ENCODE peak calls at places on chromosomes 11 and 22, in eight cellular contexts. F is IMR-90, P is Panc1, R is thoracic aorta, V is kidney, J is RWPE2, Y is endodermal cell, N is right lobe of liver. A is an unnamed sample. For H3K4me1, the result is how much of the 10 kb centered on the place peaks cover.

GRCh38 chr11:132456735-132457328 is 1075.5 kb downstream of the OPCML start:
- DNase-seq in Y (peak), P (no peak), F (no peak), N (no peak), V (no peak), J (no peak), R (no peak), A (no peak)

GRCh38 chr11:110711776-110712642 is at the start of gene ARHGAP20:
- DNase-seq in R (peak), F (peak), P (no peak), V (peak), Y (peak), J (no peak), N (peak), A (peak)

GRCh38 chr11:86869966-86870570 is 69.7 kb downstream of the PRSS23 start:
- DNase-seq in N (no peak), J (no peak), V (no peak), R (peak), F (peak), Y (peak), P (peak), A (peak)

GRCh38 chr11:47215366-47215925 is 672 bp downstream of the DDB2 start:
- DNase-seq in N (no peak), R (no peak), P (no peak), F (no peak), V (no peak), J (no peak), Y (no peak), A (no peak)

GRCh38 chr22:30843245-30843644 is 125.3 kb downstream of the MORC2 start:
- DNase-seq in J (no peak), P (no peak), R (no peak), Y (no peak), V (no peak), N (no peak), F (no peak), A (no peak)

GRCh38 chr11:126109941-126110731 is 47.5 kb upstream of the CDON start:
- DNase-seq in Y (no peak), R (peak), P (no peak), V (no peak), N (no peak), J (no peak), F (peak), A (no peak)

GRCh38 chr11:13140873-13141655 is 131.9 kb downstream of the RASSF10 start:
- DNase-seq in Y (no peak), F (peak), V (no peak), N (no peak), J (no peak), R (no peak), P (no peak), A (peak)

GRCh38 chr11:70255717-70256116 is 14.8 kb upstream of the PPFIA1 start:
- DNase-seq in F (no peak), N (no peak), R (no peak), J (no peak), V (peak), P (no peak), Y (no peak), A (no peak)

GRCh38 chr11:121688860-121689614 is 236.3 kb upstream of the SORL1-AS1 start:
- DNase-seq in P (no peak), Y (peak), R (no peak), N (no peak), F (no peak), J (no peak), V (no peak), A (no peak)

GRCh38 chr11:1762537-1763302 is 1.0 kb downstream of the CTSD start:
- DNase-seq in N (peak), Y (no peak), F (no peak), R (no peak), J (no peak), P (no peak), V (peak), A (peak)

GRCh38 chr11:85759915-85760314 is 51.0 kb downstream of the SYTL2 start:
- DNase-seq in F (peak), Y (no peak), P (no peak), R (no peak), V (no peak), J (no peak), N (no peak), A (no peak)

GRCh38 chr11:93054279-93054678 is 84.8 kb downstream of the MTNR1B start:
- DNase-seq in F (peak), J (no peak), Y (no peak), R (no peak), N (no peak), V (no peak), P (no peak), A (no peak)

GRCh38 chr22:23100124-23100801 is 29.9 kb downstream of the GNAZ start:
- DNase-seq in P (no peak), R (no peak), V (no peak), N (no peak), J (no peak), Y (no peak), F (no peak), A (no peak)

GRCh38 chr11:45209904-45210699 is 63.7 kb downstream of the PRDM11 start:
- DNase-seq in F (peak), R (peak), J (no peak), N (peak), V (peak), P (no peak), Y (peak), A (peak)

DNA sequence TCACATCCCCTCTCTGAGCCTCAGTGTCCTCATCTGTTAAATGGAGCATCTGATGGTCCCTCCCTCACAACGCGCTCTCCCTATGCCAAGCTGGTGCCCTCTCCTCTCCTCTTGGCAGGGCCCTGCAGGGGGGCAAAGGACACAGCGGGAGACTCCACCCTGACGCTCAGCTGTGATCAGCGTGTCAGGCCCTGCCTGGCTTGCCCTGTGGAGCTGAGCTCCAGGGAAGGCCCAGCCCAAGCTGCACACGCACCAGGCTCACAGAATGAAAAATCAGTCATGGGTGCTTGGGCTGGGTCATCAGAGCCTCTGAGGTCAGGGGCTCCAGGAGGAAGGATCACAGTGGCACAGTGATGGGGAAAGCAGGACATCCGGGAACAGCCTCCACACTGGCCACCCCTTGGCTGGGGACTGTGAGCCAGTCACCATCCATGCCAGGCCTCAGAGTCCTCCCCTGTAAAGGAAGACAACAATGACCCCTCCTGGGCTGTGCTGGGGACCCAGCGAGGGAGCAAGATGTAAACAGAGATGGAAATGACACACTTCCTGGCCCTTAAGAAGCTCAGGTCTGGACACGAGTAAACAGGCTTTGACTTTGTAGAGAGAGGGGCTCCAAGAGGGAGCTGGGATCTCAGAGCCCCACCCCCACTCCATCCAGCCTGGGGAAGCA is 36.6 kb downstream of the RPL3 start:
- DNase-seq in P (no peak), V (no peak), Y (peak), R (no peak), J (no peak), N (no peak), F (no peak), A (peak)
- H3K4me1 ChIP-seq in P (under half), V (under half), Y (under half), R (under half), J (under half), N (under half), F (under half), A (under half)

GRCh38 chr11:67435727-67436458 is 1.6 kb downstream of the PTPRCAP start:
- DNase-seq in R (no peak), Y (no peak), P (no peak), V (peak), F (no peak), N (no peak), J (no peak), A (no peak)
- H3K4me3 ChIP-seq in R (peak), Y (no peak), P (no peak), V (no peak), F (no peak), N (no peak), J (no peak), A (no peak)

GRCh38 chr22:42719656-42720262 is 911 bp downstream of the A4GALT start:
- DNase-seq in R (no peak), N (no peak), F (no peak), P (no peak), V (peak), Y (peak), J (no peak), A (peak)

GRCh38 chr22:42719133-42719532 is 1.5 kb downstream of the A4GALT start:
- DNase-seq in J (no peak), Y (peak), F (no peak), P (no peak), N (no peak), R (no peak), V (no peak), A (no peak)

GRCh38 chr22:42717197-42717967 is 3.3 kb downstream of the A4GALT start:
- DNase-seq in J (no peak), N (no peak), P (no peak), R (no peak), V (no peak), F (no peak), Y (peak), A (no peak)

GRCh38 chr22:42721045-42721434 is 370 bp upstream of the A4GALT start:
- DNase-seq in V (no peak), F (no peak), J (no peak), P (no peak), R (no peak), Y (no peak), N (no peak), A (no peak)

GRCh38 chr22:42720263-42721044 is at the start of gene A4GALT:
- DNase-seq in Y (peak), R (no peak), N (no peak), P (no peak), J (no peak), F (no peak), V (no peak), A (peak)
- H3K27ac ChIP-seq in Y (no peak), R (peak), N (peak), P (no peak), J (peak), F (peak), V (peak), A (peak)

DNA sequence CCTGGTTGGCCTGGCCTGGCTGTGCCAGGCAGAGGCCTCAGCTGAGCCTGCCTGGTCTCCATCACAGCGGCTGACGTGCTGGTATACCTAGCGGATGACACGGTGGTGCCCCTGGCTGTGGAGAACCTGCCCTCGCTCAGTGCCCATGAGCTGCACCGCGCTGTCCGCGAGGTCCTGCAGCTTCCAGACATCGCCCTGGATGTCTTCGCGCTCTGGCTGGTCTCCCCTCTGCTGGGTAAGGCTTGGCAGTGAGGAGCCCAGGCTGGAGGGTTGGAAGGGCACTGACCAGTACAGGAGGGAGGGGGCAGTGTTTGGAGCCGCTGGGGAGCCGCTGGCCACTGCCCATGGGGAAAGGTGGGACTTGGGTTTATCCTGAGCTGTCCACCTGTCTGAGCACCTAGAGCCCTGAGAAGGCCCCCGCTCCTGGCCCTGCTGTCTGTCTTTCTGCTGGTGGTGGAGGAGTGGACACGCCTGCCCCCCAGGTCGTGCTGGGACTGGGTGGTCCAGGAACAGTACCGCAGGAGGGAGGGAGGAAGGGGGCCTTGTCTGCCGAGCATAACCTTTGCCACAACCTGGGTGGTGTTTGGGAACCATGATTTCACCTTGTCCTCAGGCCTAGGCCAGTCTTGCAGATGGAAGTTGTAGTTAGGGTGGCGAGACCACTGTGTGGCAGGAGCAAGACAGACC is 3.0 kb downstream of the FRMD8 start:
- DNase-seq in Y (no peak), R (no peak), V (peak), F (no peak), J (no peak), P (no peak), N (no peak), A (no peak)
- H3K4me1 ChIP-seq in Y (under half), R (under half), V (under half), F (under half), J (under half), P (half or more), N (under half), A (under half)

GRCh38 chr22:20444325-20444724 is 6.7 kb upstream of the SCARF2 start:
- DNase-seq in V (peak), J (no peak), F (no peak), Y (no peak), P (no peak), N (no peak), R (no peak), A (peak)

GRCh38 chr22:20449819-20450550 is 12.4 kb upstream of the SCARF2 start:
- DNase-seq in Y (peak), R (no peak), N (peak), V (peak), J (no peak), P (no peak), F (no peak), A (peak)

GRCh38 chr22:20442485-20443284 is 5.1 kb upstream of the SCARF2 start:
- DNase-seq in R (no peak), V (no peak), J (no peak), F (no peak), Y (peak), N (no peak), P (no peak), A (no peak)

GRCh38 chr22:20448630-20449029 is 11.0 kb upstream of the SCARF2 start:
- DNase-seq in F (no peak), Y (no peak), R (no peak), J (no peak), P (no peak), V (peak), N (no peak), A (peak)

DNA sequence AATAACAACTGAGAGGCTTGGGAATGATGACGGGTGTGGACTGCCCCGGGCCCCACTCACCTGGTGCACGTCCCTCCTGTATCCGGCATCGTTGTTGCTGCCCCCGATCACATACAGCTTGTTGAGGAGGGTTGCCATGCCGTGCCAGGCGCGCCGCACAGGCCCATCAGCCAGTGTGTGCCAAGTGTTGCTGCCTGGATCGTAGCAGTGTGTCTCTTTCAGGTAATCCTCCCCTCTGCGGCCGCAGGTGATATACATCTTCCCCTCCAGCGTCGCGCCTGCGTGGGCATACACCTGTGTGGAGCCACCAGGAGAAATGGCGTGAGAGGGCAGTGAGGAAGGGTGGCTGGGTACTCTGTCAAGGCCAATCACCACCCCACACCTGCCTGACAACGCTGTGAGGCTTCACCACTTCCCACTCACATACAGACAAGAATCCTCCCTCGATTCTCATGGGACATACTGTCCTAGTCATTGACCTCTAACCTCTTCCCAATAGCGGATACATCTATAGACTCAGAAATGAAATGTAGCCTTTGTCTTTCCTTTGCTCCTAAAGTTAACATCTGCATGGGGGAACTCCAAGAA is 8.9 kb upstream of the SCARF2 start:
- DNase-seq in N (peak), P (no peak), V (peak), J (no peak), F (no peak), R (no peak), Y (no peak), A (peak)
- H3K4me3 ChIP-seq in N (no peak), P (no peak), V (no peak), J (no peak), F (no peak), R (no peak), Y (no peak), A (no peak)

GRCh38 chr22:41289681-41290080 is 3.7 kb upstream of the RANGAP1 start:
- DNase-seq in Y (no peak), J (no peak), V (no peak), P (no peak), F (no peak), N (no peak), R (no peak), A (no peak)
- H3K27ac ChIP-seq in Y (no peak), J (peak), V (peak), P (peak), F (peak), N (no peak), R (no peak), A (no peak)

A was measured in right cardiac atrium.